ENCODE peak calls at places on chromosomes 6 and 20, in seven cellular contexts. H is PC-9; D is breast epithelium; E is CD8-positive, alpha-beta T cell; Z is psoas muscle; B is left ventricle myocardium inferior; L is PC-3. W is an unnamed sample.

GRCh38 chr6:154392561-154392960 is 36.0 kb upstream of the IPCEF1 start:
- DNase-seq in H (no peak), D (no peak), E (no peak), Z (no peak), B (no peak), L (no peak), W (no peak)

GRCh38 chr6:117513174-117513573 is 30.7 kb downstream of the DCBLD1 start:
- DNase-seq in H (no peak), D (no peak), E (no peak), Z (no peak), B (no peak), L (no peak), W (no peak)

GRCh38 chr6:37565267-37566208 is 65.8 kb upstream of the CCDC167 start:
- DNase-seq in H (no peak), D (no peak), E (no peak), Z (no peak), B (no peak), L (no peak), W (no peak)

GRCh38 chr20:53884859-53885654 is 185.3 kb downstream of the BCAS1 start:
- DNase-seq in H (no peak), D (no peak), E (peak; percentile 36), Z (no peak), B (no peak), L (peak; percentile 92), W (no peak)

GRCh38 chr20:63664861-63665594 is 6.9 kb downstream of the RTEL1 start:
- DNase-seq in H (no peak), D (no peak), E (no peak), Z (no peak), B (no peak), L (no peak), W (no peak)

GRCh38 chr6:41757931-41758640 is 10.9 kb upstream of the PGC start:
- DNase-seq in H (peak; percentile 16), D (no peak), E (no peak), Z (no peak), B (no peak), L (no peak), W (no peak)

GRCh38 chr6:42158011-42158410 is 15.2 kb upstream of the GUCA1A start:
- DNase-seq in H (peak; percentile 46), D (no peak), E (no peak), Z (no peak), B (peak; percentile 21), L (no peak), W (no peak)

GRCh38 chr6:47057830-47058540 is 15.9 kb upstream of the ADGRF1 start:
- DNase-seq in H (no peak), D (no peak), E (no peak), Z (no peak), B (no peak), L (peak; percentile 98), W (no peak)

GRCh38 chr6:145783796-145784195 is 30.8 kb downstream of the FBXO30 start:
- DNase-seq in H (no peak), D (no peak), E (no peak), Z (no peak), B (no peak), L (no peak), W (no peak)

GRCh38 chr20:3398681-3399252 is 8.7 kb downstream of the DNAAF9 start:
- DNase-seq in H (no peak), D (no peak), E (no peak), Z (no peak), B (no peak), L (peak; percentile 31), W (no peak)

GRCh38 chr6:38172739-38173415 is 353.4 kb downstream of the ZFAND3 start:
- DNase-seq in H (no peak), D (no peak), E (no peak), Z (no peak), B (no peak), L (no peak), W (no peak)

GRCh38 chr6:11128608-11129007 is 17.1 kb upstream of the ERVFRD-1 start:
- DNase-seq in H (no peak), D (no peak), E (no peak), Z (no peak), B (no peak), L (no peak), W (no peak)

GRCh38 chr20:21136015-21136732 is 10.3 kb downstream of the KIZ start:
- DNase-seq in H (no peak), D (no peak), E (no peak), Z (no peak), B (no peak), L (no peak), W (no peak)

GRCh38 chr20:47466704-47467459 is 34.8 kb upstream of the NCOA3 start:
- DNase-seq in H (no peak), D (no peak), E (no peak), Z (no peak), B (no peak), L (no peak), W (no peak)

GRCh38 chr20:62832951-62833391 is 16.1 kb downstream of the COL9A3 start:
- DNase-seq in H (no peak), D (no peak), E (no peak), Z (no peak), B (no peak), L (no peak), W (peak; percentile 41)

GRCh38 chr20:59578602-59579403 is 25.5 kb upstream of the PHACTR3 start:
- DNase-seq in H (no peak), D (peak; percentile 31), E (no peak), Z (no peak), B (no peak), L (no peak), W (no peak)

GRCh38 chr6:161222706-161223234 is 51.1 kb downstream of the AGPAT4 start:
- DNase-seq in H (no peak), D (no peak), E (no peak), Z (no peak), B (no peak), L (no peak), W (no peak)

GRCh38 chr6:21753571-21754108 is 160.1 kb downstream of the SOX4 start:
- DNase-seq in H (peak; percentile 10), D (no peak), E (no peak), Z (no peak), B (no peak), L (peak; percentile 58), W (no peak)

GRCh38 chr6:150336299-150336698 is 32.5 kb upstream of the IYD start:
- DNase-seq in H (no peak), D (no peak), E (no peak), Z (no peak), B (no peak), L (peak; percentile 34), W (no peak)

GRCh38 chr6:111483736-111484654 is 977 bp upstream of the REV3L start:
- DNase-seq in H (peak; percentile 88), D (peak; percentile 84), E (peak; percentile 79), Z (peak; percentile 95), B (peak; percentile 95), L (peak; percentile 82), W (no peak)

GRCh38 chr6:111482959-111483735 is at the start of gene REV3L:
- DNase-seq in H (peak; percentile 70), D (peak; percentile 81), E (peak; percentile 87), Z (peak; percentile 93), B (peak; percentile 88), L (peak; percentile 75), W (peak; percentile 89)

GRCh38 chr6:111486475-111486874 is 3.5 kb upstream of the REV3L start:
- DNase-seq in H (no peak), D (no peak), E (no peak), Z (no peak), B (no peak), L (no peak), W (no peak)

GRCh38 chr6:111485316-111485715 is 2.3 kb upstream of the REV3L start:
- DNase-seq in H (no peak), D (no peak), E (no peak), Z (no peak), B (no peak), L (no peak), W (no peak)

DNA sequence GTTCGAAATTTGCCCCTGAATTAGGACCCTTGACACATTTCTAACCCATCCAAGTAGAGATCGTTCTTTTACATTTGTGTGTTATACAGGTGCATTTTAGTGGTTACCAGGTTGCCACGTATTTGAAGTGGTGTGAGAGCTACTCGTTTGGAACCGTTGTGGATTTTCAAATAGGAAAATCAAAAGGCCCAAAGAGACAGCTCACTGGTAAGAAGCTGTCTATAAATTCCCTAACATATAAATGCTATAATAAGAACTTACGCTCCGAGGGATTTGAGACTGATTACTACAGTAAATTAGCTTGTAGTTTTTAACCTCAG is 1.6 kb upstream of the REV3L start:
- DNase-seq in H (no peak), D (no peak), E (no peak), Z (no peak), B (no peak), L (no peak), W (no peak)
- H3K4me1 ChIP-seq in H (peaks cover 36% of the 10 kb centered on the region), D (no peaks in the 10 kb centered on the region), E (peaks cover 12% of the 10 kb centered on the region), Z (peaks cover 39% of the 10 kb centered on the region), B (peaks cover 51% of the 10 kb centered on the region), L (peaks cover 17% of the 10 kb centered on the region), W (peaks cover 32% of the 10 kb centered on the region)

DNA sequence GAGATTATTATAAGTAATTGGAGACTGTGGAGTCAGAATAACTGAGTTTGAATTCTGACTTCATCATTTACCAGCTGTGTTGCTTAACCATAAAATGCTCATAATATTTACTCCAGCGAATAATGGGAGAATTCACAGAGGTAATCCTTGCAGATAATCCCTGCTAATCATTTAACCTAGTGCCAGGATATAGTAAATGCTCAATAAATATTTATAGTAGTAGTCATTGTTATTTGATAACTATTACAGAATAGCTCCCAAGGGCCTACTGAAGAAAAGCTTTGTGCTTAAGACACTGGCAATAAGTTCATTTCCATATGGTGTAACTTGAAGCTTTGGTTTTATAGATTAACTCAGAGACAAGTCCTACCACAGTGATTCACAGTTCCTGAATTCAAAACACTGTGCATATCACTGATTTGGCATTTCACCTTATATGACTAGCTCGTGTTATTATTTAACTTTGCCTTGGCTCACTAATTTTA is 208.8 kb upstream of the PLCB4 start:
- DNase-seq in H (no peak), D (no peak), E (no peak), Z (no peak), B (no peak), L (peak; percentile 96), W (no peak)
- H3K27ac ChIP-seq in H (no peak overlapping the region), D (no peak overlapping the region), E (no peak overlapping the region), Z (no peak overlapping the region), B (no peak overlapping the region), L (peak overlapping the region; percentile 87), W (no peak overlapping the region)

GRCh38 chr6:111663232-111663631 is 57.6 kb upstream of the TRAF3IP2 start:
- DNase-seq in H (no peak), D (no peak), E (no peak), Z (peak; percentile 90), B (peak; percentile 59), L (no peak), W (no peak)
- H3K4me1 ChIP-seq in H (no peaks in the 10 kb centered on the region), D (no peaks in the 10 kb centered on the region), E (no peaks in the 10 kb centered on the region), Z (peaks cover 76% of the 10 kb centered on the region), B (peaks cover 68% of the 10 kb centered on the region), L (peaks cover 16% of the 10 kb centered on the region), W (no peaks in the 10 kb centered on the region)

DNA sequence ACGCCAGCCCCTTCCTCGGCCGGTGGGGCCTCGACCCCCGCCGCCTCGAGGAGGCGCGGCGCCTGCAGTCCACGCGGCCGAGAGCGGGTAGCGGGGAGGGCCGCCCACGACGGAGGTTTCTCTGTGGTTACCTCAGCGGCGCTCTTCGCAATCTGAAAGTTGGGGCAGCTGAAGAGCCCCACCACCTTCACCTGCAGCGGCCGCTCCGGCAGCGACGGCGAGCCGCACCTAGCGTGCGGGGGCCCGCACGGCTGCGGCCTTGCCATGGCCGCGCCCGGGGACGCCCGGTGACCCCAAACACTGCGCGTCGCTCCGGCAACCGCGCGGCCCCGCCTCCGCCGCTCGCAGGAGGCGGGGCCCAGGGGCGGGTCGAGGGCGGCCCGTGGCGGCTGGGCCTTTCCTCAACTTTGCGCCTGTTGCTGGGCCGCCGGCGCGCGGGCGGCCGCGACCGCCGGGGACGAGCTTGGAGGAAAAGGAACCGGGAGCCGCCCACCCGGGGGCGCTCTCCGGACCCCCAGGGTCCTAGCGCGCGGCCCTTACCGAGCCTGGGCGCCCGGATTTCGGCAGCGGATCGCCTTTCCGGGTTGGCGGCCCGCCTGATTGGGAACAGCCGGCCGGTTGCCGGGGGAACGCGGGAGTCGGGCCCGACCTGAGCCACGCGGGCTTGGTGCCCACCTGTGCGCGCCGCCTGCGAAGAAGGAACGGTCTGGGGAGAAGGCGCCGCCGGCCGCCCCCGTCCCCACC is at the start of the genes PPIL6 and SMPD2:
- DNase-seq in H (peak; percentile 88), D (peak; percentile 76), E (peak; percentile 75), Z (peak; percentile 95), B (peak; percentile 90), L (peak; percentile 81), W (peak; percentile 80)
- H3K27ac ChIP-seq in H (peak within 1 kb of the TSS; percentile 81), D (peak within 1 kb of the TSS; percentile 92), E (peak within 1 kb of the TSS; percentile 83), Z (peak within 1 kb of the TSS; percentile 84), B (peak within 1 kb of the TSS; percentile 84), L (peak within 1 kb of the TSS; percentile 36), W (peak within 1 kb of the TSS; percentile 90)